ENCODE peak calls at places on chromosomes 11 and 22, in ten cellular contexts. One of them, this sample, is unnamed.

GRCh38 chr22:25348391-25348790 is 129.0 kb downstream of the CRYBB2 start:
- DNase-seq in dorsolateral prefrontal cortex: no peak
- DNase-seq in body of pancreas: no peak
- DNase-seq in heart left ventricle: peak
- DNase-seq in RCC 7860: no peak
- DNase-seq in LHCN-M2: no peak
- DNase-seq in endothelial cell: no peak
- DNase-seq in OCI-LY7: no peak
- DNase-seq in suprapubic skin: peak
- DNase-seq in esophagus muscularis mucosa: no peak
- DNase-seq in this sample: no peak

GRCh38 chr22:17403906-17404305 is 34.6 kb downstream of the CECR2 start:
- DNase-seq in dorsolateral prefrontal cortex: no peak
- DNase-seq in body of pancreas: no peak
- DNase-seq in heart left ventricle: no peak
- DNase-seq in RCC 7860: no peak
- DNase-seq in LHCN-M2: no peak
- DNase-seq in endothelial cell: no peak
- DNase-seq in OCI-LY7: no peak
- DNase-seq in suprapubic skin: no peak
- DNase-seq in esophagus muscularis mucosa: no peak
- DNase-seq in this sample: no peak

GRCh38 chr11:126112547-126112946 is 49.9 kb upstream of the CDON start:
- DNase-seq in dorsolateral prefrontal cortex: no peak
- DNase-seq in body of pancreas: no peak
- DNase-seq in heart left ventricle: no peak
- DNase-seq in RCC 7860: no peak
- DNase-seq in LHCN-M2: no peak
- DNase-seq in endothelial cell: no peak
- DNase-seq in OCI-LY7: no peak
- DNase-seq in suprapubic skin: peak
- DNase-seq in esophagus muscularis mucosa: no peak
- DNase-seq in this sample: no peak

GRCh38 chr22:24516301-24516737 is 21.2 kb downstream of the UPB1 start:
- DNase-seq in dorsolateral prefrontal cortex: no peak
- DNase-seq in body of pancreas: no peak
- DNase-seq in heart left ventricle: peak
- DNase-seq in RCC 7860: peak
- DNase-seq in LHCN-M2: peak
- DNase-seq in endothelial cell: no peak
- DNase-seq in OCI-LY7: no peak
- DNase-seq in suprapubic skin: no peak
- DNase-seq in esophagus muscularis mucosa: no peak
- DNase-seq in this sample: peak

GRCh38 chr22:37202706-37203105 is 9.6 kb downstream of the SSTR3 start:
- DNase-seq in dorsolateral prefrontal cortex: no peak
- DNase-seq in body of pancreas: no peak
- DNase-seq in heart left ventricle: no peak
- DNase-seq in RCC 7860: no peak
- DNase-seq in LHCN-M2: no peak
- DNase-seq in endothelial cell: no peak
- DNase-seq in OCI-LY7: no peak
- DNase-seq in suprapubic skin: peak
- DNase-seq in esophagus muscularis mucosa: no peak
- DNase-seq in this sample: no peak

GRCh38 chr11:71103266-71103665 is 149.1 kb downstream of the SHANK2 start:
- DNase-seq in dorsolateral prefrontal cortex: no peak
- DNase-seq in body of pancreas: peak
- DNase-seq in heart left ventricle: peak
- DNase-seq in RCC 7860: no peak
- DNase-seq in LHCN-M2: no peak
- DNase-seq in endothelial cell: no peak
- DNase-seq in OCI-LY7: no peak
- DNase-seq in suprapubic skin: no peak
- DNase-seq in esophagus muscularis mucosa: no peak
- DNase-seq in this sample: no peak

GRCh38 chr11:119618208-119618909 is 110.6 kb downstream of the NECTIN1 start:
- DNase-seq in dorsolateral prefrontal cortex: peak
- DNase-seq in body of pancreas: no peak
- DNase-seq in heart left ventricle: no peak
- DNase-seq in RCC 7860: no peak
- DNase-seq in LHCN-M2: no peak
- DNase-seq in endothelial cell: no peak
- DNase-seq in OCI-LY7: no peak
- DNase-seq in suprapubic skin: no peak
- DNase-seq in esophagus muscularis mucosa: no peak
- DNase-seq in this sample: no peak

GRCh38 chr11:12164061-12165014 is 53.9 kb downstream of the MICAL2 start:
- DNase-seq in dorsolateral prefrontal cortex: no peak
- DNase-seq in body of pancreas: no peak
- DNase-seq in heart left ventricle: no peak
- DNase-seq in RCC 7860: peak
- DNase-seq in LHCN-M2: peak
- DNase-seq in endothelial cell: no peak
- DNase-seq in OCI-LY7: no peak
- DNase-seq in suprapubic skin: no peak
- DNase-seq in esophagus muscularis mucosa: no peak
- DNase-seq in this sample: peak

GRCh38 chr11:44747836-44748235 is 21.1 kb downstream of the TSPAN18 start:
- DNase-seq in dorsolateral prefrontal cortex: no peak
- DNase-seq in body of pancreas: no peak
- DNase-seq in heart left ventricle: no peak
- DNase-seq in RCC 7860: no peak
- DNase-seq in LHCN-M2: no peak
- DNase-seq in endothelial cell: no peak
- DNase-seq in OCI-LY7: no peak
- DNase-seq in suprapubic skin: peak
- DNase-seq in esophagus muscularis mucosa: no peak
- DNase-seq in this sample: no peak

GRCh38 chr11:130208241-130209127 is 48.9 kb downstream of the ST14 start:
- DNase-seq in dorsolateral prefrontal cortex: no peak
- DNase-seq in body of pancreas: peak
- DNase-seq in heart left ventricle: no peak
- DNase-seq in RCC 7860: no peak
- DNase-seq in LHCN-M2: no peak
- DNase-seq in endothelial cell: no peak
- DNase-seq in OCI-LY7: no peak
- DNase-seq in suprapubic skin: no peak
- DNase-seq in esophagus muscularis mucosa: no peak
- DNase-seq in this sample: no peak

GRCh38 chr22:44202261-44202789 is 21.6 kb downstream of the PARVG start:
- DNase-seq in dorsolateral prefrontal cortex: no peak
- DNase-seq in body of pancreas: no peak
- DNase-seq in heart left ventricle: no peak
- DNase-seq in RCC 7860: peak
- DNase-seq in LHCN-M2: peak
- DNase-seq in endothelial cell: no peak
- DNase-seq in OCI-LY7: no peak
- DNase-seq in suprapubic skin: no peak
- DNase-seq in esophagus muscularis mucosa: no peak
- DNase-seq in this sample: peak

GRCh38 chr11:121800704-121801516 is 315.1 kb downstream of the BLID start:
- DNase-seq in dorsolateral prefrontal cortex: no peak
- DNase-seq in body of pancreas: peak
- DNase-seq in heart left ventricle: no peak
- DNase-seq in RCC 7860: no peak
- DNase-seq in LHCN-M2: no peak
- DNase-seq in endothelial cell: peak
- DNase-seq in OCI-LY7: no peak
- DNase-seq in suprapubic skin: no peak
- DNase-seq in esophagus muscularis mucosa: no peak
- DNase-seq in this sample: no peak

GRCh38 chr22:44710474-44711235 is 8.7 kb downstream of the PRR5 start:
- DNase-seq in dorsolateral prefrontal cortex: no peak
- DNase-seq in body of pancreas: no peak
- DNase-seq in heart left ventricle: no peak
- DNase-seq in RCC 7860: no peak
- DNase-seq in LHCN-M2: no peak
- DNase-seq in endothelial cell: no peak
- DNase-seq in OCI-LY7: peak
- DNase-seq in suprapubic skin: no peak
- DNase-seq in esophagus muscularis mucosa: no peak
- DNase-seq in this sample: no peak

GRCh38 chr11:130999086-130999485 is 82.8 kb upstream of the SNX19 start:
- DNase-seq in dorsolateral prefrontal cortex: no peak
- DNase-seq in body of pancreas: no peak
- DNase-seq in heart left ventricle: no peak
- DNase-seq in RCC 7860: no peak
- DNase-seq in LHCN-M2: no peak
- DNase-seq in endothelial cell: no peak
- DNase-seq in OCI-LY7: no peak
- DNase-seq in suprapubic skin: no peak
- DNase-seq in esophagus muscularis mucosa: no peak
- DNase-seq in this sample: no peak

GRCh38 chr11:7511405-7511804 is 2.4 kb upstream of the PPFIBP2 start:
- DNase-seq in dorsolateral prefrontal cortex: peak
- DNase-seq in body of pancreas: peak
- DNase-seq in heart left ventricle: peak
- DNase-seq in RCC 7860: no peak
- DNase-seq in LHCN-M2: peak
- DNase-seq in endothelial cell: no peak
- DNase-seq in OCI-LY7: peak
- DNase-seq in suprapubic skin: no peak
- DNase-seq in esophagus muscularis mucosa: no peak
- DNase-seq in this sample: no peak

GRCh38 chr22:48495751-48496080 is 1332.0 kb downstream of the BRD1 start:
- DNase-seq in dorsolateral prefrontal cortex: peak
- DNase-seq in body of pancreas: no peak
- DNase-seq in heart left ventricle: no peak
- DNase-seq in RCC 7860: no peak
- DNase-seq in LHCN-M2: no peak
- DNase-seq in endothelial cell: no peak
- DNase-seq in OCI-LY7: no peak
- DNase-seq in suprapubic skin: no peak
- DNase-seq in esophagus muscularis mucosa: no peak
- DNase-seq in this sample: no peak

GRCh38 chr22:32717337-32718240 is 83.9 kb upstream of the TIMP3 start:
- DNase-seq in dorsolateral prefrontal cortex: no peak
- DNase-seq in body of pancreas: no peak
- DNase-seq in heart left ventricle: no peak
- DNase-seq in RCC 7860: no peak
- DNase-seq in LHCN-M2: no peak
- DNase-seq in endothelial cell: no peak
- DNase-seq in OCI-LY7: no peak
- DNase-seq in suprapubic skin: no peak
- DNase-seq in esophagus muscularis mucosa: no peak
- DNase-seq in this sample: no peak

GRCh38 chr11:129141748-129142475 is 50.2 kb downstream of the ARHGAP32 start:
- DNase-seq in dorsolateral prefrontal cortex: no peak
- DNase-seq in body of pancreas: peak
- DNase-seq in heart left ventricle: peak
- DNase-seq in RCC 7860: no peak
- DNase-seq in LHCN-M2: peak
- DNase-seq in endothelial cell: no peak
- DNase-seq in OCI-LY7: no peak
- DNase-seq in suprapubic skin: no peak
- DNase-seq in esophagus muscularis mucosa: no peak
- DNase-seq in this sample: no peak

GRCh38 chr11:19218801-19219460 is 17.1 kb upstream of the CSRP3 start:
- DNase-seq in dorsolateral prefrontal cortex: no peak
- DNase-seq in body of pancreas: no peak
- DNase-seq in heart left ventricle: no peak
- DNase-seq in RCC 7860: no peak
- DNase-seq in LHCN-M2: peak
- DNase-seq in endothelial cell: no peak
- DNase-seq in OCI-LY7: no peak
- DNase-seq in suprapubic skin: no peak
- DNase-seq in esophagus muscularis mucosa: peak
- DNase-seq in this sample: no peak

GRCh38 chr11:17528181-17528691 is 16.0 kb downstream of the USH1C start:
- DNase-seq in dorsolateral prefrontal cortex: peak
- DNase-seq in body of pancreas: peak
- DNase-seq in heart left ventricle: no peak
- DNase-seq in RCC 7860: peak
- DNase-seq in LHCN-M2: peak
- DNase-seq in endothelial cell: peak
- DNase-seq in OCI-LY7: peak
- DNase-seq in suprapubic skin: no peak
- DNase-seq in esophagus muscularis mucosa: no peak
- DNase-seq in this sample: peak

GRCh38 chr11:83724704-83725114 is 438.5 kb upstream of the CCDC90B start:
- DNase-seq in dorsolateral prefrontal cortex: no peak
- DNase-seq in body of pancreas: peak
- DNase-seq in heart left ventricle: no peak
- DNase-seq in RCC 7860: no peak
- DNase-seq in LHCN-M2: peak
- DNase-seq in endothelial cell: peak
- DNase-seq in OCI-LY7: no peak
- DNase-seq in suprapubic skin: no peak
- DNase-seq in esophagus muscularis mucosa: no peak
- DNase-seq in this sample: no peak

GRCh38 chr11:27472398-27473016 is at the start of gene LGR4:
- DNase-seq in dorsolateral prefrontal cortex: peak
- DNase-seq in body of pancreas: peak
- DNase-seq in heart left ventricle: peak
- DNase-seq in RCC 7860: peak
- DNase-seq in LHCN-M2: peak
- DNase-seq in endothelial cell: peak
- DNase-seq in OCI-LY7: no peak
- DNase-seq in suprapubic skin: peak
- DNase-seq in esophagus muscularis mucosa: peak
- DNase-seq in this sample: peak

GRCh38 chr11:19060629-19061028 is at the start of gene MRGPRX2:
- DNase-seq in dorsolateral prefrontal cortex: no peak
- DNase-seq in body of pancreas: no peak
- DNase-seq in heart left ventricle: no peak
- DNase-seq in RCC 7860: no peak
- DNase-seq in LHCN-M2: no peak
- DNase-seq in endothelial cell: no peak
- DNase-seq in OCI-LY7: no peak
- DNase-seq in suprapubic skin: no peak
- DNase-seq in esophagus muscularis mucosa: no peak
- DNase-seq in this sample: no peak

GRCh38 chr11:43550714-43551113 is 129.8 kb upstream of the HSD17B12 start:
- DNase-seq in dorsolateral prefrontal cortex: no peak
- DNase-seq in body of pancreas: no peak
- DNase-seq in heart left ventricle: no peak
- DNase-seq in RCC 7860: no peak
- DNase-seq in LHCN-M2: no peak
- DNase-seq in endothelial cell: no peak
- DNase-seq in OCI-LY7: no peak
- DNase-seq in suprapubic skin: no peak
- DNase-seq in esophagus muscularis mucosa: no peak
- DNase-seq in this sample: no peak

GRCh38 chr11:118277312-118277711 is 13.2 kb upstream of the MPZL2 start:
- DNase-seq in dorsolateral prefrontal cortex: no peak
- DNase-seq in body of pancreas: no peak
- DNase-seq in heart left ventricle: no peak
- DNase-seq in RCC 7860: peak
- DNase-seq in LHCN-M2: no peak
- DNase-seq in endothelial cell: no peak
- DNase-seq in OCI-LY7: peak
- DNase-seq in suprapubic skin: no peak
- DNase-seq in esophagus muscularis mucosa: peak
- DNase-seq in this sample: no peak

GRCh38 chr22:47626428-47627390 is 864.3 kb downstream of the TBC1D22A start:
- DNase-seq in dorsolateral prefrontal cortex: no peak
- DNase-seq in body of pancreas: no peak
- DNase-seq in heart left ventricle: no peak
- DNase-seq in RCC 7860: no peak
- DNase-seq in LHCN-M2: no peak
- DNase-seq in endothelial cell: no peak
- DNase-seq in OCI-LY7: peak
- DNase-seq in suprapubic skin: no peak
- DNase-seq in esophagus muscularis mucosa: peak
- DNase-seq in this sample: no peak

GRCh38 chr11:2810401-2811205 is 75.0 kb downstream of the CDKN1C start:
- DNase-seq in dorsolateral prefrontal cortex: no peak
- DNase-seq in body of pancreas: no peak
- DNase-seq in heart left ventricle: peak
- DNase-seq in RCC 7860: no peak
- DNase-seq in LHCN-M2: no peak
- DNase-seq in endothelial cell: no peak
- DNase-seq in OCI-LY7: no peak
- DNase-seq in suprapubic skin: no peak
- DNase-seq in esophagus muscularis mucosa: no peak
- DNase-seq in this sample: no peak

GRCh38 chr11:69939551-69940245 is 120.5 kb upstream of the FGF3 start:
- DNase-seq in dorsolateral prefrontal cortex: no peak
- DNase-seq in body of pancreas: peak
- DNase-seq in heart left ventricle: peak
- DNase-seq in RCC 7860: no peak
- DNase-seq in LHCN-M2: no peak
- DNase-seq in endothelial cell: no peak
- DNase-seq in OCI-LY7: no peak
- DNase-seq in suprapubic skin: no peak
- DNase-seq in esophagus muscularis mucosa: no peak
- DNase-seq in this sample: no peak

This sample was measured in kidney glomerular epithelial cell.